ENCODE peak calls at places on chromosomes 16 and 17, in six cellular contexts. One of them, this sample, is unnamed.

GRCh38 chr16:66426112-66427035 is 721 bp upstream of the BEAN1 start:
- DNase-seq in PC-3: no peak
- DNase-seq in A549: no peak
- DNase-seq in IMR-90: no peak
- DNase-seq in brain microvascular endothelial cell: no peak
- DNase-seq in ascending aorta: peak; percentile 60
- DNase-seq in this sample: no peak

GRCh38 chr16:68064791-68065365 is 20.3 kb upstream of the NFATC3 start:
- DNase-seq in A549: peak; percentile 67
- DNase-seq in IMR-90: peak; percentile 91
- DNase-seq in PC-3: peak; percentile 63
- DNase-seq in ascending aorta: peak; percentile 85
- DNase-seq in brain microvascular endothelial cell: peak; percentile 81
- DNase-seq in this sample: peak; percentile 86

GRCh38 chr17:19260958-19261357 is 23.8 kb downstream of the EPN2 start:
- DNase-seq in PC-3: peak; percentile 66
- DNase-seq in brain microvascular endothelial cell: no peak
- DNase-seq in IMR-90: no peak
- DNase-seq in A549: peak; percentile 50
- DNase-seq in ascending aorta: no peak
- DNase-seq in this sample: no peak

GRCh38 chr16:89829630-89830437 is 1.6 kb downstream of the SPIRE2 start:
- DNase-seq in A549: no peak
- DNase-seq in ascending aorta: no peak
- DNase-seq in PC-3: no peak
- DNase-seq in IMR-90: no peak
- DNase-seq in brain microvascular endothelial cell: no peak
- DNase-seq in this sample: no peak

GRCh38 chr16:5895137-5895536 is 797.5 kb upstream of the EEF2KMT start:
- DNase-seq in A549: no peak
- DNase-seq in brain microvascular endothelial cell: no peak
- DNase-seq in IMR-90: no peak
- DNase-seq in PC-3: no peak
- DNase-seq in ascending aorta: no peak
- DNase-seq in this sample: no peak

GRCh38 chr17:62822080-62822904 is 14.2 kb upstream of the MARCHF10 start:
- DNase-seq in PC-3: no peak
- DNase-seq in ascending aorta: no peak
- DNase-seq in IMR-90: no peak
- DNase-seq in A549: no peak
- DNase-seq in brain microvascular endothelial cell: peak; percentile 31
- DNase-seq in this sample: peak; percentile 79

GRCh38 chr16:79601092-79601977 is 798 bp upstream of the MAF start:
- DNase-seq in IMR-90: no peak
- DNase-seq in brain microvascular endothelial cell: peak; percentile 34
- DNase-seq in PC-3: no peak
- DNase-seq in ascending aorta: peak; percentile 79
- DNase-seq in A549: peak; percentile 13
- DNase-seq in this sample: peak; percentile 10

GRCh38 chr17:65684631-65685030 is 123.2 kb upstream of the AXIN2 start:
- DNase-seq in A549: no peak
- DNase-seq in IMR-90: peak; percentile 45
- DNase-seq in ascending aorta: no peak
- DNase-seq in PC-3: peak; percentile 62
- DNase-seq in brain microvascular endothelial cell: peak; percentile 9
- DNase-seq in this sample: peak; percentile 49

GRCh38 chr17:74773871-74774286 is 2.3 kb downstream of the NAT9 start:
- DNase-seq in brain microvascular endothelial cell: peak; percentile 63
- DNase-seq in ascending aorta: no peak
- DNase-seq in PC-3: no peak
- DNase-seq in IMR-90: peak; percentile 55
- DNase-seq in A549: no peak
- DNase-seq in this sample: peak; percentile 73

GRCh38 chr16:58299757-58300349 is 5.0 kb upstream of the PRSS54 start:
- DNase-seq in brain microvascular endothelial cell: no peak
- DNase-seq in PC-3: peak; percentile 52
- DNase-seq in A549: peak; percentile 12
- DNase-seq in IMR-90: peak; percentile 5
- DNase-seq in ascending aorta: no peak
- DNase-seq in this sample: peak; percentile 29

GRCh38 chr16:85517780-85518179 is 95.3 kb upstream of the GSE1 start:
- DNase-seq in IMR-90: no peak
- DNase-seq in brain microvascular endothelial cell: no peak
- DNase-seq in ascending aorta: no peak
- DNase-seq in PC-3: no peak
- DNase-seq in A549: no peak
- DNase-seq in this sample: no peak

GRCh38 chr17:71378036-71378435 is 742.8 kb upstream of the SOX9 start:
- DNase-seq in ascending aorta: no peak
- DNase-seq in A549: no peak
- DNase-seq in IMR-90: no peak
- DNase-seq in PC-3: no peak
- DNase-seq in brain microvascular endothelial cell: no peak
- DNase-seq in this sample: no peak

GRCh38 chr17:49859991-49860953 is 12.4 kb upstream of the TAC4 start:
- DNase-seq in brain microvascular endothelial cell: no peak
- DNase-seq in PC-3: peak; percentile 28
- DNase-seq in ascending aorta: no peak
- DNase-seq in A549: peak; percentile 31
- DNase-seq in IMR-90: no peak
- DNase-seq in this sample: no peak

GRCh38 chr17:17216236-17216635 is 10.1 kb upstream of the PLD6 start:
- DNase-seq in brain microvascular endothelial cell: no peak
- DNase-seq in ascending aorta: no peak
- DNase-seq in PC-3: no peak
- DNase-seq in A549: no peak
- DNase-seq in IMR-90: no peak
- DNase-seq in this sample: no peak

GRCh38 chr16:28607116-28607623 is 2.7 kb downstream of the SULT1A1 start:
- DNase-seq in ascending aorta: peak; percentile 63
- DNase-seq in A549: no peak
- DNase-seq in brain microvascular endothelial cell: no peak
- DNase-seq in IMR-90: no peak
- DNase-seq in PC-3: no peak
- DNase-seq in this sample: no peak

DNA sequence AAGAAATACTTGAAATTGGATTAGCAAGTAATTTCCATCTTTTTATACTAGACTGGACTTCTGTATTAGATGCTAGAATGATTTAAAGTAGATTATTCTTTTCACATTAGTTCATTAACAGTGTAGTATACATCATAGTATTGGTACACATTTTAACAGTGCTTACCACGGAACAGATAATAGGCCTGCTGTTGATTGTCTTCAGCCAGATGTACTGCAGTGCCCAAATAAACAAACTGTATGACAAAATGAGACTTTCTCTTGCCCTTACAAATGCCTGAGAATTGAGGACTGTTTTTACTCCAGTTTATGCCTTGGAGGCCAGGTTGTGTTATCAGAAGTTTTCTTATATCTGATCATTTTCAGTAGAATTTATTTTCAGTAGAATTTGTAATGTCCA is 631 bp downstream of the EVI2A start:
- DNase-seq in IMR-90: peak; percentile 37
- DNase-seq in brain microvascular endothelial cell: no peak
- DNase-seq in PC-3: no peak
- DNase-seq in ascending aorta: no peak
- DNase-seq in A549: no peak
- DNase-seq in this sample: peak; percentile 33
- H3K4me3 ChIP-seq in IMR-90: no peak overlapping the region
- H3K4me3 ChIP-seq in brain microvascular endothelial cell: peak overlapping the region; percentile 25
- H3K4me3 ChIP-seq in PC-3: no peak overlapping the region
- H3K4me3 ChIP-seq in ascending aorta: peak overlapping the region; percentile 46
- H3K4me3 ChIP-seq in A549: no peak overlapping the region
- H3K4me3 ChIP-seq in this sample: peak overlapping the region; percentile 25

GRCh38 chr16:82062645-82063058 is 27.6 kb downstream of the HSD17B2 start:
- DNase-seq in ascending aorta: no peak
- DNase-seq in brain microvascular endothelial cell: no peak
- DNase-seq in PC-3: no peak
- DNase-seq in A549: no peak
- DNase-seq in IMR-90: peak; percentile 71
- DNase-seq in this sample: peak; percentile 78
- TF ChIP-seq CTCF in ascending aorta: no peak
- TF ChIP-seq CTCF in brain microvascular endothelial cell: no peak
- TF ChIP-seq CTCF in PC-3: no peak
- TF ChIP-seq CTCF in A549: no peak
- TF ChIP-seq CTCF in IMR-90: no peak
- TF ChIP-seq CTCF in this sample: no peak

GRCh38 chr16:51820176-51820575 is 669.1 kb upstream of the SALL1 start:
- DNase-seq in A549: no peak
- DNase-seq in PC-3: no peak
- DNase-seq in ascending aorta: no peak
- DNase-seq in IMR-90: no peak
- DNase-seq in brain microvascular endothelial cell: no peak
- DNase-seq in this sample: no peak
- H3K4me3 ChIP-seq in A549: no peak overlapping the region
- H3K4me3 ChIP-seq in PC-3: no peak overlapping the region
- H3K4me3 ChIP-seq in ascending aorta: no peak overlapping the region
- H3K4me3 ChIP-seq in IMR-90: no peak overlapping the region
- H3K4me3 ChIP-seq in brain microvascular endothelial cell: no peak overlapping the region
- H3K4me3 ChIP-seq in this sample: no peak overlapping the region

GRCh38 chr16:1068451-1068850 is 4.1 kb upstream of the SSTR5 start:
- DNase-seq in A549: no peak
- DNase-seq in ascending aorta: no peak
- DNase-seq in brain microvascular endothelial cell: no peak
- DNase-seq in IMR-90: no peak
- DNase-seq in PC-3: no peak
- DNase-seq in this sample: no peak
- TF ChIP-seq CTCF in A549: no peak
- TF ChIP-seq CTCF in ascending aorta: no peak
- TF ChIP-seq CTCF in brain microvascular endothelial cell: no peak
- TF ChIP-seq CTCF in IMR-90: no peak
- TF ChIP-seq CTCF in PC-3: no peak
- TF ChIP-seq CTCF in this sample: no peak

GRCh38 chr17:32774286-32775084 is 102.4 kb downstream of the MYO1D start:
- DNase-seq in ascending aorta: no peak
- DNase-seq in brain microvascular endothelial cell: no peak
- DNase-seq in PC-3: no peak
- DNase-seq in A549: no peak
- DNase-seq in IMR-90: no peak
- DNase-seq in this sample: no peak
- H3K4me3 ChIP-seq in ascending aorta: no peak overlapping the region
- H3K4me3 ChIP-seq in brain microvascular endothelial cell: no peak overlapping the region
- H3K4me3 ChIP-seq in PC-3: no peak overlapping the region
- H3K4me3 ChIP-seq in A549: no peak overlapping the region
- H3K4me3 ChIP-seq in IMR-90: no peak overlapping the region
- H3K4me3 ChIP-seq in this sample: no peak overlapping the region

DNA sequence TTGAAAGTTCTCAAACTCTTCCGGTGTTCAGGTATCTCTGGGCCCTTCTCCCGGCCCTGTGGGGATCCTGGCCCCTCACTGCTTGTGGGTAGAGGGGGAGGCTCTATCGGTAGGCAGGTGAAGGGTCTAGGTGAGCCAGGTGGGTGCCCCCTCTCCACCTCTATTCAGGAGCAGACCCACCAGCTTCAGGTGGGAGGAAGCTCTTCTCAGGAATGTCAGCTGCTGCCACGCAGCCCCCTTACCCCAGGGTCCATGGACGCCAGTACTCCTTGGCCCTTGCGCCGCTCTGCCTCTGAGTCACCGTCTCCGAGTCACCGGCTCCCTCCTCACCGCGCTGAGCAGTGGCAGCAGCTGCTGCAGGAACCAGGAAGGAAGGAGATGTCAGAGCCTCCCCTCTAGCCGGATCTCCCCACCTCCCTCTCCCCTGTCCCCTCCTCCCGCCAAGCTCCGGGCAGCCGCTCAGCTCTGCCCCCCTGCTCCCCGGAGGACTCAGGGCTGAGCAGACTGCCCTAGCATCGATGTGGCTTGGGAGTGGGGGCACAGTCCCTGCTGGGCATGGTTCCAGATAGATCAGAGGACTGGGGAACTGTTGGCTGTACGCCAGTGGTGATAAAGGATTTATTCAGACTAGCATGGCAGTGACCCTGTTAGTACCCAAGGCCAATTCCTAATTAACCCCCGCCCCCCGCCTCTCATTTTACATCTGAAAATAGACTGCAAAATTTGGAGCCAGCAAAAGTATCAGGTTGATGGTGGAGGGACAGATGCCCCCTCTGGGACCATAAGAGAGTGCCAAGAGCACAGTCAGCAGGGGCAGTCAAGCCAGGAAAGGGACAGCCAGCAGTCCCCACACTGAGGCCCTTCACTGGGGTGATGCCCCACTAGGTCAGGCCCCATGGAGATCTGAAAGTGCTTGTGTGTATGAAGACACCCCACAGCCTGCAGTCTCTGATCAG is at the start of gene OSBPL7:
- DNase-seq in brain microvascular endothelial cell: peak; percentile 81
- DNase-seq in PC-3: peak; percentile 94
- DNase-seq in IMR-90: peak; percentile 87
- DNase-seq in A549: peak; percentile 79
- DNase-seq in ascending aorta: peak; percentile 86
- DNase-seq in this sample: peak; percentile 83
- TF ChIP-seq CTCF in brain microvascular endothelial cell: no peak
- TF ChIP-seq CTCF in PC-3: peak; percentile 71
- TF ChIP-seq CTCF in IMR-90: peak; percentile 31
- TF ChIP-seq CTCF in A549: peak; percentile 58
- TF ChIP-seq CTCF in ascending aorta: peak; percentile 16
- TF ChIP-seq CTCF in this sample: peak; percentile 13

GRCh38 chr16:8547756-8548155 is 42.6 kb downstream of the TMEM114 start:
- DNase-seq in PC-3: no peak
- DNase-seq in A549: no peak
- DNase-seq in IMR-90: no peak
- DNase-seq in ascending aorta: no peak
- DNase-seq in brain microvascular endothelial cell: no peak
- DNase-seq in this sample: no peak
- H3K4me3 ChIP-seq in PC-3: no peak overlapping the region
- H3K4me3 ChIP-seq in A549: no peak overlapping the region
- H3K4me3 ChIP-seq in IMR-90: no peak overlapping the region
- H3K4me3 ChIP-seq in ascending aorta: no peak overlapping the region
- H3K4me3 ChIP-seq in brain microvascular endothelial cell: no peak overlapping the region
- H3K4me3 ChIP-seq in this sample: no peak overlapping the region